ENCODE peak calls at places on chromosomes 6 and 20, in four cellular contexts. One of them, this sample, is unnamed.

GRCh38 chr6:123589973-123590372 is 46.8 kb downstream of the TRDN start:
- DNase-seq in GM12878: no peak
- DNase-seq in K562: no peak
- DNase-seq in HL-60: no peak
- DNase-seq in this sample: no peak

GRCh38 chr6:14664616-14665315 is 547.2 kb downstream of the CD83 start:
- DNase-seq in HL-60: no peak
- DNase-seq in K562: no peak
- DNase-seq in GM12878: no peak
- DNase-seq in this sample: no peak

GRCh38 chr20:54133434-54134427 is 40.1 kb downstream of the CYP24A1 start:
- DNase-seq in GM12878: no peak
- DNase-seq in K562: no peak
- DNase-seq in HL-60: no peak
- DNase-seq in this sample: no peak

GRCh38 chr6:3742076-3742425 is 9.5 kb downstream of the PXDC1 start:
- DNase-seq in GM12878: no peak
- DNase-seq in HL-60: no peak
- DNase-seq in K562: no peak
- DNase-seq in this sample: no peak

GRCh38 chr6:125952764-125953501 is 3.6 kb upstream of the HINT3 start:
- DNase-seq in HL-60: no peak
- DNase-seq in K562: no peak
- DNase-seq in GM12878: no peak
- DNase-seq in this sample: no peak

GRCh38 chr6:38180586-38180985 is 361.1 kb downstream of the ZFAND3 start:
- DNase-seq in K562: no peak
- DNase-seq in GM12878: no peak
- DNase-seq in HL-60: no peak
- DNase-seq in this sample: no peak

GRCh38 chr6:42017021-42017643 is 33.2 kb upstream of the TAF8 start:
- DNase-seq in GM12878: no peak
- DNase-seq in HL-60: no peak
- DNase-seq in K562: peak
- DNase-seq in this sample: peak

GRCh38 chr6:3296113-3296512 is 37.4 kb downstream of the PSMG4 start:
- DNase-seq in K562: no peak
- DNase-seq in GM12878: no peak
- DNase-seq in HL-60: no peak
- DNase-seq in this sample: no peak

GRCh38 chr6:52975580-52975979 is 19.5 kb downstream of the GSTA4 start:
- DNase-seq in GM12878: no peak
- DNase-seq in HL-60: no peak
- DNase-seq in K562: no peak
- DNase-seq in this sample: no peak

GRCh38 chr6:137309078-137309762 is 90.0 kb upstream of the IFNGR1 start:
- DNase-seq in GM12878: peak
- DNase-seq in HL-60: peak
- DNase-seq in K562: no peak
- DNase-seq in this sample: no peak

GRCh38 chr6:17054647-17055046 is 47.2 kb upstream of the STMND1 start:
- DNase-seq in GM12878: no peak
- DNase-seq in HL-60: no peak
- DNase-seq in K562: no peak
- DNase-seq in this sample: no peak

GRCh38 chr20:62335532-62335931 is 31.6 kb downstream of the LAMA5 start:
- DNase-seq in HL-60: no peak
- DNase-seq in K562: no peak
- DNase-seq in GM12878: no peak
- DNase-seq in this sample: no peak

GRCh38 chr6:76684881-76685280 is 612.4 kb upstream of the IMPG1 start:
- DNase-seq in HL-60: no peak
- DNase-seq in GM12878: no peak
- DNase-seq in K562: no peak
- DNase-seq in this sample: no peak

GRCh38 chr6:163335671-163336545 is 78.6 kb upstream of the QKI start:
- DNase-seq in GM12878: no peak
- DNase-seq in HL-60: no peak
- DNase-seq in K562: no peak
- DNase-seq in this sample: no peak

GRCh38 chr6:52141596-52141995 is 44.6 kb upstream of the IL17A start:
- DNase-seq in K562: no peak
- DNase-seq in GM12878: no peak
- DNase-seq in HL-60: no peak
- DNase-seq in this sample: no peak

GRCh38 chr20:31764641-31765305 is 25.7 kb downstream of the TPX2 start:
- DNase-seq in K562: no peak
- DNase-seq in HL-60: no peak
- DNase-seq in GM12878: no peak
- DNase-seq in this sample: no peak

GRCh38 chr6:168496932-168497331 is 55.9 kb downstream of the SMOC2 start:
- DNase-seq in GM12878: no peak
- DNase-seq in K562: no peak
- DNase-seq in HL-60: no peak
- DNase-seq in this sample: no peak

GRCh38 chr6:66605971-66606370 is 898.9 kb upstream of the EYS start:
- DNase-seq in K562: no peak
- DNase-seq in HL-60: no peak
- DNase-seq in GM12878: no peak
- DNase-seq in this sample: no peak

GRCh38 chr20:20360464-20360863 is 7.4 kb upstream of the INSM1 start:
- DNase-seq in HL-60: no peak
- DNase-seq in K562: peak
- DNase-seq in GM12878: no peak
- DNase-seq in this sample: no peak

GRCh38 chr20:41034239-41034638 is 5.6 kb downstream of the TOP1 start:
- DNase-seq in K562: peak
- DNase-seq in HL-60: no peak
- DNase-seq in GM12878: no peak
- DNase-seq in this sample: no peak

GRCh38 chr6:157486632-157487031 is 105.6 kb downstream of the ZDHHC14 start:
- DNase-seq in GM12878: no peak
- DNase-seq in K562: no peak
- DNase-seq in HL-60: no peak
- DNase-seq in this sample: no peak

GRCh38 chr6:143158113-143158581 is 97.5 kb downstream of the AIG1 start:
- DNase-seq in GM12878: no peak
- DNase-seq in HL-60: no peak
- DNase-seq in K562: no peak
- DNase-seq in this sample: no peak

GRCh38 chr6:125906158-125906998 is 50.2 kb upstream of the HINT3 start:
- DNase-seq in K562: peak
- DNase-seq in HL-60: no peak
- DNase-seq in GM12878: no peak
- DNase-seq in this sample: no peak

GRCh38 chr20:64130876-64131275 is 23.5 kb upstream of the NPBWR2 start:
- DNase-seq in HL-60: no peak
- DNase-seq in K562: no peak
- DNase-seq in GM12878: no peak
- DNase-seq in this sample: no peak

GRCh38 chr6:16742116-16742515 is 19.1 kb downstream of the ATXN1 start:
- DNase-seq in GM12878: no peak
- DNase-seq in K562: no peak
- DNase-seq in HL-60: no peak
- DNase-seq in this sample: no peak

GRCh38 chr6:46290916-46291633 is 120.3 kb upstream of the ENPP5 start:
- DNase-seq in HL-60: no peak
- DNase-seq in GM12878: no peak
- DNase-seq in K562: no peak
- DNase-seq in this sample: no peak

GRCh38 chr6:25476126-25476525 is 175.9 kb upstream of the SCGN start:
- DNase-seq in HL-60: no peak
- DNase-seq in GM12878: no peak
- DNase-seq in K562: no peak
- DNase-seq in this sample: no peak

GRCh38 chr6:21479140-21479539 is 114.4 kb upstream of the SOX4 start:
- DNase-seq in HL-60: no peak
- DNase-seq in K562: no peak
- DNase-seq in GM12878: no peak
- DNase-seq in this sample: no peak

GRCh38 chr6:71621918-71622519 is 264.3 kb upstream of the RIMS1 start:
- DNase-seq in HL-60: no peak
- DNase-seq in K562: no peak
- DNase-seq in GM12878: no peak
- DNase-seq in this sample: no peak

GRCh38 chr6:89186762-89187161 is 30.4 kb downstream of the GABRR1 start:
- DNase-seq in K562: no peak
- DNase-seq in GM12878: no peak
- DNase-seq in HL-60: no peak
- DNase-seq in this sample: no peak

GRCh38 chr20:19921349-19921793 is 95.8 kb upstream of the NAA20 start:
- DNase-seq in HL-60: no peak
- DNase-seq in GM12878: no peak
- DNase-seq in K562: no peak
- DNase-seq in this sample: no peak

GRCh38 chr6:147154454-147154853 is 49.8 kb upstream of the STXBP5 start:
- DNase-seq in K562: no peak
- DNase-seq in GM12878: no peak
- DNase-seq in HL-60: no peak
- DNase-seq in this sample: no peak

GRCh38 chr6:43992126-43992663 is 135.1 kb downstream of the MRPL14 start:
- DNase-seq in K562: no peak
- DNase-seq in HL-60: no peak
- DNase-seq in GM12878: no peak
- DNase-seq in this sample: no peak

GRCh38 chr6:43989556-43990248 is 137.6 kb downstream of the MRPL14 start:
- DNase-seq in GM12878: no peak
- DNase-seq in HL-60: no peak
- DNase-seq in K562: no peak
- DNase-seq in this sample: no peak

GRCh38 chr6:43990627-43991619 is 136.3 kb downstream of the MRPL14 start:
- DNase-seq in K562: peak
- DNase-seq in HL-60: peak
- DNase-seq in GM12878: no peak
- DNase-seq in this sample: no peak

GRCh38 chr6:43988801-43989200 is 138.5 kb downstream of the MRPL14 start:
- DNase-seq in HL-60: no peak
- DNase-seq in K562: no peak
- DNase-seq in GM12878: no peak
- DNase-seq in this sample: no peak

GRCh38 chr6:43990275-43990626 is 137.0 kb downstream of the MRPL14 start:
- DNase-seq in HL-60: no peak
- DNase-seq in K562: no peak
- DNase-seq in GM12878: no peak
- DNase-seq in this sample: no peak
- TF ChIP-seq SPI1 in HL-60: no peak
- TF ChIP-seq SPI1 in K562: no peak
- TF ChIP-seq SPI1 in GM12878: no peak
- TF ChIP-seq SPI1 in this sample: no peak

GRCh38 chr6:33427585-33428218 is 7.8 kb downstream of the SYNGAP1 start:
- DNase-seq in HL-60: no peak
- DNase-seq in GM12878: no peak
- DNase-seq in K562: peak
- DNase-seq in this sample: peak

GRCh38 chr6:33428219-33428890 is 8.5 kb downstream of the SYNGAP1 start:
- DNase-seq in HL-60: peak
- DNase-seq in K562: peak
- DNase-seq in GM12878: no peak
- DNase-seq in this sample: no peak

GRCh38 chr6:33429745-33430042 is 9.8 kb downstream of the SYNGAP1 start:
- DNase-seq in GM12878: no peak
- DNase-seq in HL-60: no peak
- DNase-seq in K562: no peak
- DNase-seq in this sample: no peak

GRCh38 chr6:33430334-33430733 is 10.5 kb downstream of the SYNGAP1 start:
- DNase-seq in GM12878: no peak
- DNase-seq in HL-60: no peak
- DNase-seq in K562: no peak
- DNase-seq in this sample: no peak

DNA sequence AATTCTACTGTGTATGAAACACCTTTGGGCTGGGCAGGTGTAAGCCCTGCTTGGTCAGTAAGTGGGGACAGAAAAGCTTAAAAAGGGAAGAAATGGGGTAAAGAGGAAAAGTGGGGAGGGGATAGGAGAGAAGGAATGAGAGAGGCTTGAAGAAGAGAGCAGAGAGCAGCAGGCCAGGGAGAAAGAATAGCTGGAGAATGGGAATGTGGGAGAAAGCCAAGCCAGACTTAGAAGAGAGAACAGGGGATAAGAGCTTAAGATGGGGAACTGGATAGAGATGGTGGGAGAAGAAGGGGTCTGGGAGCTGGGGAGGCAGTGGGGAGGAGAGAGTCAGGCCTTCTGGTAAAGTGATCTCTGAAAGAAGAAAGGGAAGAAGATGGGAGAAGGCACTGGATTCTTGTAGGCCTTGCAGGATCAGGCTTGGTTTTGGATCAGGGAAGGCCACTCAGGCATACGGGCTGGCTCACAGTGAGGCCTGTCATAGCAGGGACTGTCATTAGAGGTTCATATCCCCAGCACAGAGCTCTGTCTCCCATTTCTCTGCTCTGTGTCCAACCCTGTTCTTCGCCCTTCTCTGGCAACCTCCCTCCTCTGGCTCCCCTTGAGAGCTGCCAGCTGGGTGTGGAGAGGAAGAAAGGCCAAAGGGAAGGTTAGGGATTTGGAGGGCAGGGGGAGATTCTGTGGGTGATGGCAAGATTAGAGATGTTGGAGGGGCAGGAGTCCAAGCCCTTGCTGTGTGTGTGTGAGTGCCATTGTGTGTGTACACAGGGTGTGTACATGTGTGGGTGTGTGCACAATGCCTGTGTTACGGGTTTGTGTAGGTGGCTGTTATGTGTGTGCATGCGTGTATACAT is 9.3 kb downstream of the SYNGAP1 start:
- DNase-seq in K562: no peak
- DNase-seq in HL-60: no peak
- DNase-seq in GM12878: no peak
- DNase-seq in this sample: no peak
- TF ChIP-seq SPI1 in K562: no peak
- TF ChIP-seq SPI1 in HL-60: no peak
- TF ChIP-seq SPI1 in GM12878: no peak
- TF ChIP-seq SPI1 in this sample: no peak

GRCh38 chr6:112234596-112234995 is 19.8 kb downstream of the LAMA4 start:
- DNase-seq in GM12878: no peak
- DNase-seq in HL-60: no peak
- DNase-seq in K562: no peak
- DNase-seq in this sample: no peak

GRCh38 chr6:112237644-112238043 is 16.7 kb downstream of the LAMA4 start:
- DNase-seq in HL-60: no peak
- DNase-seq in K562: no peak
- DNase-seq in GM12878: no peak
- DNase-seq in this sample: no peak

GRCh38 chr6:112233864-112234263 is 20.5 kb downstream of the LAMA4 start:
- DNase-seq in K562: no peak
- DNase-seq in GM12878: no peak
- DNase-seq in HL-60: no peak
- DNase-seq in this sample: no peak

GRCh38 chr6:112237066-112237465 is 17.3 kb downstream of the LAMA4 start:
- DNase-seq in GM12878: no peak
- DNase-seq in HL-60: no peak
- DNase-seq in K562: no peak
- DNase-seq in this sample: no peak

GRCh38 chr6:112235956-112236355 is 18.4 kb downstream of the LAMA4 start:
- DNase-seq in HL-60: no peak
- DNase-seq in GM12878: no peak
- DNase-seq in K562: no peak
- DNase-seq in this sample: no peak
- TF ChIP-seq SPI1 in HL-60: peak
- TF ChIP-seq SPI1 in GM12878: no peak
- TF ChIP-seq SPI1 in K562: no peak
- TF ChIP-seq SPI1 in this sample: no peak

GRCh38 chr6:130676077-130676772 is 151.0 kb upstream of the SMLR1 start:
- DNase-seq in HL-60: no peak
- DNase-seq in GM12878: no peak
- DNase-seq in K562: no peak
- DNase-seq in this sample: no peak
- TF ChIP-seq SPI1 in HL-60: no peak
- TF ChIP-seq SPI1 in GM12878: no peak
- TF ChIP-seq SPI1 in K562: no peak
- TF ChIP-seq SPI1 in this sample: no peak